ENCODE peak calls at places on chromosomes 12 and 14, in six cellular contexts. C is right lobe of liver, E is PC-3, V is tibial artery, R is endodermal cell, P is H9. L is an unnamed sample. For H3K4me1, the result is how much of the 10 kb centered on the place peaks cover.

GRCh38 chr12:47762850-47763440 is 4.3 kb upstream of the RAPGEF3 start:
- DNase-seq in P (no peak), C (no peak), V (no peak), E (no peak), R (no peak), L (no peak)

GRCh38 chr12:127257366-127257935 is 1009.5 kb upstream of the TMEM132C start:
- DNase-seq in V (no peak), C (no peak), R (no peak), P (no peak), E (peak), L (no peak)

GRCh38 chr12:101566318-101566717 is 28.5 kb upstream of the MYBPC1 start:
- DNase-seq in R (peak), E (no peak), V (no peak), C (no peak), P (peak), L (no peak)

GRCh38 chr14:44897844-44898151 is 63.9 kb downstream of the KLHL28 start:
- DNase-seq in C (no peak), E (peak), P (no peak), V (no peak), R (no peak), L (no peak)

GRCh38 chr14:47207636-47208035 is 467.8 kb downstream of the MDGA2 start:
- DNase-seq in P (no peak), R (no peak), V (no peak), E (no peak), C (no peak), L (no peak)

GRCh38 chr12:80129895-80130535 is 30.7 kb downstream of the OTOGL start:
- DNase-seq in R (no peak), E (peak), V (no peak), P (no peak), C (no peak), L (no peak)

GRCh38 chr12:12466157-12466556 is 96.5 kb downstream of the DUSP16 start:
- DNase-seq in V (no peak), E (no peak), P (no peak), C (no peak), R (no peak), L (no peak)

GRCh38 chr14:39374846-39375245 is 57.4 kb downstream of the FBXO33 start:
- DNase-seq in V (no peak), P (no peak), E (peak), C (no peak), R (no peak), L (no peak)

GRCh38 chr12:72024613-72025012 is 86.0 kb downstream of the TPH2 start:
- DNase-seq in P (no peak), C (no peak), V (no peak), E (no peak), R (no peak), L (no peak)

GRCh38 chr14:35213869-35214387 is 78.3 kb upstream of the PSMA6 start:
- DNase-seq in P (no peak), R (no peak), V (no peak), E (peak), C (no peak), L (no peak)

GRCh38 chr14:100256339-100256895 is 17.5 kb downstream of the YY1 start:
- DNase-seq in C (no peak), R (no peak), P (no peak), E (no peak), V (no peak), L (no peak)

GRCh38 chr14:92122351-92122677 is 545 bp downstream of the CPSF2 start:
- DNase-seq in P (no peak), E (peak), R (no peak), C (no peak), V (no peak), L (no peak)

GRCh38 chr14:104876251-104876699 is 11.2 kb downstream of the CEP170B start:
- DNase-seq in R (peak), P (peak), V (no peak), C (peak), E (peak), L (peak)

GRCh38 chr12:103505371-103506236 is 9.8 kb upstream of the C12orf42 start:
- DNase-seq in P (no peak), E (peak), V (no peak), C (no peak), R (no peak), L (no peak)

GRCh38 chr14:33617154-33617553 is 333.7 kb downstream of the EGLN3 start:
- DNase-seq in C (no peak), E (peak), R (no peak), P (no peak), V (no peak), L (no peak)

GRCh38 chr14:32940066-32940651 is 1.5 kb downstream of the NPAS3 start:
- DNase-seq in E (peak), C (no peak), R (no peak), P (no peak), V (no peak), L (no peak)

GRCh38 chr14:53855574-53855973 is 101.1 kb downstream of the BMP4 start:
- DNase-seq in E (peak), C (no peak), V (no peak), P (no peak), R (no peak), L (no peak)

GRCh38 chr12:45232771-45233372 is 17.0 kb downstream of the ANO6 start:
- DNase-seq in C (no peak), E (peak), V (peak), R (peak), P (peak), L (no peak)

GRCh38 chr12:113467154-113467513 is 4.5 kb downstream of the LHX5 start:
- DNase-seq in V (no peak), P (peak), E (no peak), C (no peak), R (no peak), L (no peak)

GRCh38 chr14:97697772-97698171 is 900.6 kb downstream of the VRK1 start:
- DNase-seq in E (no peak), P (no peak), V (no peak), C (no peak), R (no peak), L (no peak)

GRCh38 chr12:57216014-57216891 is at the start of gene NXPH4:
- DNase-seq in E (peak), V (no peak), C (no peak), P (peak), R (peak), L (no peak)

GRCh38 chr14:95310635-95311380 is 8.9 kb downstream of the CLMN start:
- DNase-seq in C (no peak), R (no peak), E (no peak), V (no peak), P (no peak), L (no peak)

GRCh38 chr12:56957229-56958052 is at the start of gene RDH16:
- DNase-seq in R (peak), C (no peak), E (peak), V (no peak), P (peak), L (no peak)

GRCh38 chr12:120646044-120646443 is 5.6 kb downstream of the CABP1 start:
- DNase-seq in V (no peak), R (no peak), C (no peak), P (no peak), E (no peak), L (no peak)

GRCh38 chr14:92513204-92513965 is at the start of gene RIN3:
- DNase-seq in C (peak), R (peak), P (peak), E (peak), V (no peak), L (peak)

GRCh38 chr14:39246618-39247017 is 12.9 kb downstream of the MIA2 start:
- DNase-seq in C (no peak), P (no peak), R (no peak), E (no peak), V (no peak), L (no peak)

GRCh38 chr12:91327136-91327535 is 144.5 kb upstream of the DCN start:
- DNase-seq in E (no peak), R (no peak), C (no peak), V (no peak), P (no peak), L (no peak)

GRCh38 chr12:112121780-112122565 is 3.4 kb upstream of the TRAFD1 start:
- DNase-seq in P (peak), C (no peak), E (peak), V (peak), R (peak), L (peak)

GRCh38 chr12:9943244-9943643 is 11.1 kb upstream of the CLEC2A start:
- DNase-seq in E (no peak), P (peak), C (no peak), V (no peak), R (no peak), L (no peak)

DNA sequence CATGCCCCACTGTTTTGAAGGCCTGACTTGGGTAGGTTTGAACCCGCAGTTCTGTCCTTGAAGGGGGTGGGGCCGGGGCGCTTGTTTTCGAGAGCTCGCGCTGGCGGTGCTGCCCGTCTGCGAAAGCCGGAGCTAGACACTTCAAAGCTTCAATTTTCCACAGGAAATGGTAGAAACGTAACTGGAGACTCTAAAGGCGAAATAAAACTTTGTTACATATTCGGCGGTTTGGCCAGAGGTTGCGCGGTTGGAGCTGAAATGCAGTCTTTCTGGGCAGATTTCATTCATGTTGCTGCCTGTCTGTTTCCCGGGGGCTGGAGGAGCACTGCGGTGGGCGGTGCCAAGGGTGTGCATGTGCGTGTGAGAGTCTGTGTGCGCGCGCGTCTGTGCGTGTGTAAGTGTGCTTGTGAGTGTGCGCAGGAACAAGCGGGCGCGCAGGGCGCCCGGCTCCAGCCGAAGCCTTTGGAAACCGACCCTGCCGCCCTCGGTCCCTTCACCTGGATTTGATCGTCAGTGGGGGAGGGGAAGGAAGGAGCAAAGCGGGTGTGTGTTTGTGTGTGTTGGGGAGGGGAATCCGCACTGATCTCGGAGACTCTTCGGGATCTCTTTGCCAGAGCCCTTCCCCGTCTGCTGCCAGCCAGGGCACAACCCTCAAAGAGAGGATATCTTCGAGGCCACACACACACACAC is 227.7 kb upstream of the CRY1 start:
- DNase-seq in R (peak), V (no peak), P (peak), C (no peak), E (peak), L (no peak)
- TF ChIP-seq CTCF in R (no peak), V (no peak), P (no peak), C (no peak), E (no peak), L (no peak)

DNA sequence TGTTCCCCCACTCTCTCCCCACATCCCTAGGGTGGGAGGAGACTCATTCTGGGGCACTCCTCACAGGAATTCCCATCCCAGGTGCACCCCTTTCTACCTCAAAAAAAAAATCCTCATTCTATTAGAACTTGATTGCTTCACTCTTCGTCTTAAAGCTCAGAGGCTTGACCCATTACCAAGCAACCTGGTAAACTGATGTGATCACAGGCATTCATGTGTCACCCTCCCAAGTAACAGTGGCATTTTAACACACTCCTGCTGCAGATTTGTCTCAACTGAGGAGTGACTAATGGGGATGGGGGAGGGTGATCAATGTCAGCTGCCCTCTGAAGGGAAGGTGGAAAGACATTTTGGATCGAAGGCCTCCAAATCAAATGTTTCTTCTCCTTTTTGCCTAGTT is 78.1 kb upstream of the PTHLH start:
- DNase-seq in C (no peak), E (peak), V (no peak), R (no peak), P (no peak), L (no peak)
- H3K27ac ChIP-seq in C (no peak), E (no peak), V (no peak), R (no peak), P (no peak), L (no peak)

GRCh38 chr12:124456133-124456651 is 111.2 kb downstream of the NCOR2 start:
- DNase-seq in V (peak), C (no peak), P (no peak), R (no peak), E (no peak), L (no peak)
- H3K4me1 ChIP-seq in V (under half), C (under half), P (under half), R (under half), E (under half), L (half or more)

GRCh38 chr12:108235231-108235959 is 103.7 kb downstream of the CMKLR1 start:
- DNase-seq in R (peak), V (no peak), P (no peak), E (no peak), C (no peak), L (no peak)

GRCh38 chr12:108238474-108238873 is 100.6 kb downstream of the CMKLR1 start:
- DNase-seq in P (no peak), C (no peak), E (no peak), R (no peak), V (no peak), L (no peak)

GRCh38 chr12:108236366-108236765 is 102.7 kb downstream of the CMKLR1 start:
- DNase-seq in R (no peak), E (no peak), C (no peak), V (no peak), P (no peak), L (no peak)

GRCh38 chr12:108239378-108239777 is 99.7 kb downstream of the CMKLR1 start:
- DNase-seq in E (no peak), P (no peak), C (no peak), V (no peak), R (no peak), L (no peak)

GRCh38 chr12:108237272-108237671 is 101.8 kb downstream of the CMKLR1 start:
- DNase-seq in R (peak), E (peak), V (no peak), P (peak), C (no peak), L (no peak)
- TF ChIP-seq CTCF in R (peak), E (peak), V (no peak), P (peak), C (no peak), L (peak)

GRCh38 chr12:32293808-32294419 is 105.4 kb upstream of the FGD4 start:
- DNase-seq in P (no peak), C (no peak), V (no peak), E (no peak), R (no peak), L (no peak)

GRCh38 chr12:32292175-32292574 is 107.2 kb upstream of the FGD4 start:
- DNase-seq in V (no peak), P (no peak), C (no peak), E (no peak), R (no peak), L (no peak)

GRCh38 chr12:32284561-32284960 is 114.8 kb upstream of the FGD4 start:
- DNase-seq in P (no peak), V (no peak), C (no peak), R (no peak), E (no peak), L (no peak)

GRCh38 chr12:32285484-32285883 is 113.9 kb upstream of the FGD4 start:
- DNase-seq in P (no peak), E (no peak), R (no peak), C (no peak), V (no peak), L (no peak)

DNA sequence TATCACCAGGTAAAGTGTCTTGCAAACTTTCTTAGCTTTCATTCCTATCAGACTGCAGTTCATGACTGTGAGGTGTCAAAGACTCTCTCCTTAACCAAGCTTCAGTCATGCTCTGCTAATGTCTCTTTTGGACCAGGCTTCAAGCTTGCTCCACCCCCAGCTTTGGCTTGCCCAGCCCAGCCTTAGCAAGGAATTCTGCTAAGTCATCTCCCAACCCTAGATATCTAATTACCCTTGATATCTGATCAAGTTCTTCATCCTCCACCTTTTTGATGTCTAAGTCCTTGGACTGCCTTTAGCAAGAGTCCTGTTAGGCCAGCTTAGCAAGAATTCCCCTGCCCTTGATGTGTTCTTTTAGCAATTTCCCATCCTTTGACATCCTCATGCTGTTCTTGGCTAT is 108.9 kb upstream of the FGD4 start:
- DNase-seq in E (peak), P (no peak), R (no peak), C (no peak), V (no peak), L (no peak)
- H3K27ac ChIP-seq in E (no peak), P (no peak), R (no peak), C (no peak), V (no peak), L (no peak)

GRCh38 chr12:8665729-8666128 is 3.1 kb upstream of the MFAP5 start:
- DNase-seq in E (no peak), P (no peak), C (no peak), V (no peak), R (no peak), L (no peak)
- H3K4me1 ChIP-seq in E (under half), P (under half), C (under half), V (under half), R (under half), L (under half)

DNA sequence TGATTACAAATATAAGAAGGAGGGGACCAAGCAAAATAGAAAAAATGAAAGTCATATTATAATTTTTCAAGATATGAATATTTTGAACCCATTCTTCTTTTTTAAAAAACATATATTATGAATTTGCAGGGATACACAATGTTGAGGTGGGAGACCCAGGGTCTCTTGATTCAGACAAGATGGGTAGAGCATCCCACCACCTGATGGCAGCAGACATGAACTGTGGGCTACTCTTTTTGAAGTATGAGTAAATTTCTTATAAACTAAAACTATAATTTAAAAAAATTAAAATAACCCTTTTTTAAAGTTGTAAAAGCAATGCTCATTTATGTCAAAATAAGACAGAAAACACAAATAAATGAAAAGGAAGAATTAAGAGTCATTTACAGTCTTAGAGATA is 202.7 kb upstream of the PRICKLE1 start:
- DNase-seq in R (peak), P (no peak), C (no peak), E (no peak), V (no peak), L (no peak)
- TF ChIP-seq CTCF in R (peak), P (peak), C (no peak), E (no peak), V (no peak), L (no peak)

GRCh38 chr12:89880695-89881350 is 172.2 kb upstream of the ATP2B1 start:
- DNase-seq in P (no peak), R (no peak), V (no peak), E (no peak), C (no peak), L (no peak)

GRCh38 chr12:89883630-89884364 is 175.2 kb upstream of the ATP2B1 start:
- DNase-seq in V (no peak), E (no peak), R (peak), C (no peak), P (peak), L (no peak)

GRCh38 chr12:89882757-89883156 is 174.1 kb upstream of the ATP2B1 start:
- DNase-seq in V (no peak), R (no peak), E (no peak), P (no peak), C (no peak), L (no peak)

GRCh38 chr12:89884365-89884915 is 175.8 kb upstream of the ATP2B1 start:
- DNase-seq in V (no peak), C (no peak), E (no peak), P (no peak), R (no peak), L (no peak)

GRCh38 chr12:89882051-89882450 is 173.4 kb upstream of the ATP2B1 start:
- DNase-seq in C (no peak), P (no peak), R (no peak), E (no peak), V (no peak), L (no peak)
- H3K27ac ChIP-seq in C (no peak), P (no peak), R (no peak), E (no peak), V (no peak), L (no peak)

L was measured in upper lobe of right lung.